ENCODE peak calls at places on chromosomes 1 and 21, in six cellular contexts. One of them, this sample, is unnamed.

GRCh38 chr1:22043175-22043769 is 9.2 kb upstream of the CDC42 start:
- DNase-seq in memory B cell: no peak
- DNase-seq in fibroblast of mammary gland: no peak
- DNase-seq in stimulated activated CD4-positive, alpha-beta T cell treated with anti-CD3 and anti-CD28 coated beads, Interleukin-15, amount 100 ng/mL, for 1 hour: no peak
- DNase-seq in NCI-H345: peak
- DNase-seq in NCI-H774: no peak
- DNase-seq in this sample: no peak

GRCh38 chr1:203038217-203038741 is 12.0 kb downstream of the PPFIA4 start:
- DNase-seq in memory B cell: no peak
- DNase-seq in fibroblast of mammary gland: peak
- DNase-seq in stimulated activated CD4-positive, alpha-beta T cell treated with anti-CD3 and anti-CD28 coated beads, Interleukin-15, amount 100 ng/mL, for 1 hour: no peak
- DNase-seq in NCI-H345: no peak
- DNase-seq in NCI-H774: no peak
- DNase-seq in this sample: peak

GRCh38 chr1:20725189-20726106 is 7.1 kb downstream of the SH2D5 start:
- DNase-seq in memory B cell: no peak
- DNase-seq in fibroblast of mammary gland: peak
- DNase-seq in stimulated activated CD4-positive, alpha-beta T cell treated with anti-CD3 and anti-CD28 coated beads, Interleukin-15, amount 100 ng/mL, for 1 hour: no peak
- DNase-seq in NCI-H345: no peak
- DNase-seq in NCI-H774: no peak
- DNase-seq in this sample: no peak

GRCh38 chr1:11736746-11737639 is 1.1 kb downstream of the AGTRAP start:
- DNase-seq in memory B cell: no peak
- DNase-seq in fibroblast of mammary gland: peak
- DNase-seq in stimulated activated CD4-positive, alpha-beta T cell treated with anti-CD3 and anti-CD28 coated beads, Interleukin-15, amount 100 ng/mL, for 1 hour: peak
- DNase-seq in NCI-H345: peak
- DNase-seq in NCI-H774: no peak
- DNase-seq in this sample: peak

GRCh38 chr21:32817206-32817605 is 45.7 kb upstream of the PAXBP1 start:
- DNase-seq in memory B cell: no peak
- DNase-seq in fibroblast of mammary gland: no peak
- DNase-seq in stimulated activated CD4-positive, alpha-beta T cell treated with anti-CD3 and anti-CD28 coated beads, Interleukin-15, amount 100 ng/mL, for 1 hour: no peak
- DNase-seq in NCI-H345: no peak
- DNase-seq in NCI-H774: no peak
- DNase-seq in this sample: no peak

GRCh38 chr1:66262233-66262632 is 271.7 kb upstream of the SGIP1 start:
- DNase-seq in memory B cell: no peak
- DNase-seq in fibroblast of mammary gland: peak
- DNase-seq in stimulated activated CD4-positive, alpha-beta T cell treated with anti-CD3 and anti-CD28 coated beads, Interleukin-15, amount 100 ng/mL, for 1 hour: no peak
- DNase-seq in NCI-H345: no peak
- DNase-seq in NCI-H774: no peak
- DNase-seq in this sample: no peak

GRCh38 chr1:118160825-118161224 is 24.2 kb downstream of the SPAG17 start:
- DNase-seq in memory B cell: no peak
- DNase-seq in fibroblast of mammary gland: peak
- DNase-seq in stimulated activated CD4-positive, alpha-beta T cell treated with anti-CD3 and anti-CD28 coated beads, Interleukin-15, amount 100 ng/mL, for 1 hour: no peak
- DNase-seq in NCI-H345: no peak
- DNase-seq in NCI-H774: no peak
- DNase-seq in this sample: no peak

GRCh38 chr1:3053986-3054385 is 15.0 kb upstream of the PRDM16 start:
- DNase-seq in memory B cell: no peak
- DNase-seq in fibroblast of mammary gland: no peak
- DNase-seq in stimulated activated CD4-positive, alpha-beta T cell treated with anti-CD3 and anti-CD28 coated beads, Interleukin-15, amount 100 ng/mL, for 1 hour: no peak
- DNase-seq in NCI-H345: no peak
- DNase-seq in NCI-H774: no peak
- DNase-seq in this sample: no peak

GRCh38 chr1:170562644-170563338 is 30.8 kb downstream of the GORAB start:
- DNase-seq in memory B cell: no peak
- DNase-seq in fibroblast of mammary gland: peak
- DNase-seq in stimulated activated CD4-positive, alpha-beta T cell treated with anti-CD3 and anti-CD28 coated beads, Interleukin-15, amount 100 ng/mL, for 1 hour: no peak
- DNase-seq in NCI-H345: no peak
- DNase-seq in NCI-H774: no peak
- DNase-seq in this sample: no peak

GRCh38 chr1:36119451-36119850 is 5.6 kb downstream of the COL8A2 start:
- DNase-seq in memory B cell: no peak
- DNase-seq in fibroblast of mammary gland: no peak
- DNase-seq in stimulated activated CD4-positive, alpha-beta T cell treated with anti-CD3 and anti-CD28 coated beads, Interleukin-15, amount 100 ng/mL, for 1 hour: no peak
- DNase-seq in NCI-H345: no peak
- DNase-seq in NCI-H774: no peak
- DNase-seq in this sample: no peak

GRCh38 chr21:29181799-29182470 is 51.5 kb downstream of the MAP3K7CL start:
- DNase-seq in memory B cell: no peak
- DNase-seq in fibroblast of mammary gland: peak
- DNase-seq in stimulated activated CD4-positive, alpha-beta T cell treated with anti-CD3 and anti-CD28 coated beads, Interleukin-15, amount 100 ng/mL, for 1 hour: no peak
- DNase-seq in NCI-H345: no peak
- DNase-seq in NCI-H774: no peak
- DNase-seq in this sample: no peak

GRCh38 chr1:75791022-75791421 is 5.0 kb downstream of the RABGGTB start:
- DNase-seq in memory B cell: no peak
- DNase-seq in fibroblast of mammary gland: peak
- DNase-seq in stimulated activated CD4-positive, alpha-beta T cell treated with anti-CD3 and anti-CD28 coated beads, Interleukin-15, amount 100 ng/mL, for 1 hour: no peak
- DNase-seq in NCI-H345: peak
- DNase-seq in NCI-H774: peak
- DNase-seq in this sample: peak

GRCh38 chr1:15012822-15013221 is 140.7 kb upstream of the TMEM51 start:
- DNase-seq in memory B cell: no peak
- DNase-seq in fibroblast of mammary gland: no peak
- DNase-seq in stimulated activated CD4-positive, alpha-beta T cell treated with anti-CD3 and anti-CD28 coated beads, Interleukin-15, amount 100 ng/mL, for 1 hour: no peak
- DNase-seq in NCI-H345: no peak
- DNase-seq in NCI-H774: no peak
- DNase-seq in this sample: no peak

GRCh38 chr1:16082283-16083038 is 9.0 kb upstream of the FAM131C start:
- DNase-seq in memory B cell: peak
- DNase-seq in fibroblast of mammary gland: peak
- DNase-seq in stimulated activated CD4-positive, alpha-beta T cell treated with anti-CD3 and anti-CD28 coated beads, Interleukin-15, amount 100 ng/mL, for 1 hour: peak
- DNase-seq in NCI-H345: peak
- DNase-seq in NCI-H774: no peak
- DNase-seq in this sample: peak

GRCh38 chr1:61504840-61505239 is 220.1 kb downstream of the TM2D1 start:
- DNase-seq in memory B cell: no peak
- DNase-seq in fibroblast of mammary gland: peak
- DNase-seq in stimulated activated CD4-positive, alpha-beta T cell treated with anti-CD3 and anti-CD28 coated beads, Interleukin-15, amount 100 ng/mL, for 1 hour: no peak
- DNase-seq in NCI-H345: no peak
- DNase-seq in NCI-H774: no peak
- DNase-seq in this sample: no peak

GRCh38 chr21:31414601-31415000 is 70.5 kb upstream of the TIAM1 start:
- DNase-seq in memory B cell: no peak
- DNase-seq in fibroblast of mammary gland: no peak
- DNase-seq in stimulated activated CD4-positive, alpha-beta T cell treated with anti-CD3 and anti-CD28 coated beads, Interleukin-15, amount 100 ng/mL, for 1 hour: no peak
- DNase-seq in NCI-H345: no peak
- DNase-seq in NCI-H774: no peak
- DNase-seq in this sample: no peak

GRCh38 chr1:12549460-12550349 is 68.3 kb downstream of the DHRS3 start:
- DNase-seq in memory B cell: no peak
- DNase-seq in fibroblast of mammary gland: peak
- DNase-seq in stimulated activated CD4-positive, alpha-beta T cell treated with anti-CD3 and anti-CD28 coated beads, Interleukin-15, amount 100 ng/mL, for 1 hour: no peak
- DNase-seq in NCI-H345: peak
- DNase-seq in NCI-H774: peak
- DNase-seq in this sample: no peak

GRCh38 chr1:100631015-100631521 is 88.5 kb upstream of the VCAM1 start:
- DNase-seq in memory B cell: no peak
- DNase-seq in fibroblast of mammary gland: peak
- DNase-seq in stimulated activated CD4-positive, alpha-beta T cell treated with anti-CD3 and anti-CD28 coated beads, Interleukin-15, amount 100 ng/mL, for 1 hour: no peak
- DNase-seq in NCI-H345: no peak
- DNase-seq in NCI-H774: no peak
- DNase-seq in this sample: peak

GRCh38 chr1:79188371-79188770 is 181.8 kb upstream of the ADGRL4 start:
- DNase-seq in memory B cell: no peak
- DNase-seq in fibroblast of mammary gland: peak
- DNase-seq in stimulated activated CD4-positive, alpha-beta T cell treated with anti-CD3 and anti-CD28 coated beads, Interleukin-15, amount 100 ng/mL, for 1 hour: no peak
- DNase-seq in NCI-H345: no peak
- DNase-seq in NCI-H774: no peak
- DNase-seq in this sample: no peak

GRCh38 chr1:6027591-6027990 is 18.1 kb upstream of the KCNAB2 start:
- DNase-seq in memory B cell: no peak
- DNase-seq in fibroblast of mammary gland: no peak
- DNase-seq in stimulated activated CD4-positive, alpha-beta T cell treated with anti-CD3 and anti-CD28 coated beads, Interleukin-15, amount 100 ng/mL, for 1 hour: no peak
- DNase-seq in NCI-H345: no peak
- DNase-seq in NCI-H774: no peak
- DNase-seq in this sample: no peak

GRCh38 chr1:58443986-58444603 is 102.4 kb downstream of the OMA1 start:
- DNase-seq in memory B cell: no peak
- DNase-seq in fibroblast of mammary gland: peak
- DNase-seq in stimulated activated CD4-positive, alpha-beta T cell treated with anti-CD3 and anti-CD28 coated beads, Interleukin-15, amount 100 ng/mL, for 1 hour: no peak
- DNase-seq in NCI-H345: no peak
- DNase-seq in NCI-H774: no peak
- DNase-seq in this sample: no peak

GRCh38 chr1:228267962-228268890 is 60.4 kb downstream of the OBSCN start:
- DNase-seq in memory B cell: no peak
- DNase-seq in fibroblast of mammary gland: no peak
- DNase-seq in stimulated activated CD4-positive, alpha-beta T cell treated with anti-CD3 and anti-CD28 coated beads, Interleukin-15, amount 100 ng/mL, for 1 hour: no peak
- DNase-seq in NCI-H345: no peak
- DNase-seq in NCI-H774: no peak
- DNase-seq in this sample: no peak

GRCh38 chr1:54803761-54804470 is 2.8 kb upstream of the TTC22 start:
- DNase-seq in memory B cell: no peak
- DNase-seq in fibroblast of mammary gland: peak
- DNase-seq in stimulated activated CD4-positive, alpha-beta T cell treated with anti-CD3 and anti-CD28 coated beads, Interleukin-15, amount 100 ng/mL, for 1 hour: no peak
- DNase-seq in NCI-H345: no peak
- DNase-seq in NCI-H774: no peak
- DNase-seq in this sample: no peak

GRCh38 chr1:17539526-17540254 is at the start of gene ARHGEF10L:
- DNase-seq in memory B cell: peak
- DNase-seq in fibroblast of mammary gland: no peak
- DNase-seq in stimulated activated CD4-positive, alpha-beta T cell treated with anti-CD3 and anti-CD28 coated beads, Interleukin-15, amount 100 ng/mL, for 1 hour: no peak
- DNase-seq in NCI-H345: peak
- DNase-seq in NCI-H774: no peak
- DNase-seq in this sample: no peak

This sample was measured in HL-60.